ENCODE peak calls at places on chromosomes 6 and 20, in nine cellular contexts. A is thyroid gland, Q is body of pancreas, Z is ovary, H is transverse colon, X is A549, K is HCT116, F is tibial nerve, J is H1. S is an unnamed sample.
A peak's percentile ranks its signal among the peaks of the same experiment; 100 is the strongest.

GRCh38 chr6:127515794-127516675 is 3.1 kb downstream of the MTCL3 start:
- DNase-seq in A (peak; percentile 64), Q (peak; percentile 63), Z (peak; percentile 74), H (peak; percentile 54), X (peak; percentile 7), K (peak; percentile 12), F (peak; percentile 33), J (peak; percentile 34), S (peak; percentile 40)

GRCh38 chr6:159973951-159974350 is 5.1 kb downstream of the IGF2R start:
- DNase-seq in A (no peak), Q (no peak), Z (no peak), H (no peak), X (peak; percentile 30), K (no peak), F (no peak), J (no peak), S (no peak)

GRCh38 chr6:158503222-158503621 is 56.7 kb upstream of the TMEM181 start:
- DNase-seq in A (no peak), Q (no peak), Z (no peak), H (no peak), X (no peak), K (no peak), F (no peak), J (no peak), S (no peak)

GRCh38 chr6:145814035-145814500 is 527 bp downstream of the FBXO30 start:
- DNase-seq in A (peak; percentile 33), Q (peak; percentile 39), Z (peak; percentile 50), H (peak; percentile 33), X (peak; percentile 61), K (no peak), F (no peak), J (no peak), S (peak; percentile 28)

GRCh38 chr6:158357570-158358216 is 45.4 kb downstream of the TULP4 start:
- DNase-seq in A (no peak), Q (no peak), Z (no peak), H (no peak), X (no peak), K (no peak), F (no peak), J (no peak), S (no peak)

GRCh38 chr20:20373046-20373706 is 5.3 kb downstream of the INSM1 start:
- DNase-seq in A (no peak), Q (no peak), Z (no peak), H (no peak), X (no peak), K (no peak), F (no peak), J (no peak), S (no peak)

GRCh38 chr20:58876437-58876836 is 23.9 kb downstream of the GNAS start:
- DNase-seq in A (no peak), Q (no peak), Z (no peak), H (no peak), X (no peak), K (no peak), F (no peak), J (no peak), S (no peak)

GRCh38 chr6:131255911-131256310 is 120.6 kb downstream of the AKAP7 start:
- DNase-seq in A (no peak), Q (no peak), Z (no peak), H (no peak), X (no peak), K (no peak), F (no peak), J (no peak), S (no peak)

GRCh38 chr6:106520711-106521367 is 108.5 kb downstream of the RTN4IP1 start:
- DNase-seq in A (no peak), Q (no peak), Z (no peak), H (peak; percentile 61), X (no peak), K (no peak), F (no peak), J (no peak), S (no peak)

GRCh38 chr20:49483706-49484101 is 1.2 kb upstream of the KCNB1 start:
- DNase-seq in A (no peak), Q (no peak), Z (no peak), H (no peak), X (no peak), K (no peak), F (no peak), J (no peak), S (no peak)

GRCh38 chr6:16126056-16126455 is 2.8 kb upstream of the MYLIP start:
- DNase-seq in A (no peak), Q (no peak), Z (no peak), H (no peak), X (no peak), K (no peak), F (no peak), J (no peak), S (no peak)

GRCh38 chr20:59145926-59146800 is 17.5 kb upstream of the ZNF831 start:
- DNase-seq in A (no peak), Q (no peak), Z (no peak), H (no peak), X (no peak), K (no peak), F (no peak), J (no peak), S (no peak)

DNA sequence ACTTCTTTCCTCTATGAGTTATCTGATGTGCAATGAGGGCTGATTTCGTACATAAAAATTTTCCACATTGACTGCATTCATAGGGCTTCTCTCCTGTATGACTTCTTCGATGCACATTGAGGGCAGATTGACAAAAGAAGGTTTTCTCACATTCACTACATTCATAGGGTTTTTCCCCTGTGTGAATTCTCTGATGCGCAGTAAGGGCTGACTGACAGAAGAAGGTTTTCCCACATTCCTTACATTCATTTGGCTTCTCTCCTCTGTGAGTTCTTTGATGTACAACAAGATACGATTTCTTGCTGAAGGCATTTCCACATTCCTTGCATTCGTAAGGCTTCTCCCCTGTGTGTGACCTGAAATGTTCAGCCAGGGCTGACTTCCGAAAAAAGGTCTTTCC is 11.4 kb downstream of the ZNF334 start:
- DNase-seq in A (no peak), Q (no peak), Z (no peak), H (no peak), X (no peak), K (no peak), F (no peak), J (no peak), S (no peak)
- H3K9me3 ChIP-seq in A (no peaks in the 10 kb centered on the region), Q (no peaks in the 10 kb centered on the region), Z (peaks cover 22% of the 10 kb centered on the region), H (peaks cover 32% of the 10 kb centered on the region), X (peaks cover 53% of the 10 kb centered on the region), K (peaks cover 26% of the 10 kb centered on the region), F (peaks cover 16% of the 10 kb centered on the region), J (peaks cover 75% of the 10 kb centered on the region), S (no peaks in the 10 kb centered on the region)

GRCh38 chr20:52945862-52946522 is 26.2 kb upstream of the TSHZ2 start:
- DNase-seq in A (no peak), Q (no peak), Z (no peak), H (no peak), X (no peak), K (no peak), F (no peak), J (no peak), S (no peak)

GRCh38 chr20:52945268-52945667 is 26.9 kb upstream of the TSHZ2 start:
- DNase-seq in A (no peak), Q (no peak), Z (no peak), H (no peak), X (no peak), K (no peak), F (no peak), J (no peak), S (no peak)

GRCh38 chr20:52948491-52948890 is 23.7 kb upstream of the TSHZ2 start:
- DNase-seq in A (no peak), Q (no peak), Z (no peak), H (no peak), X (no peak), K (no peak), F (no peak), J (no peak), S (no peak)

GRCh38 chr20:52941803-52942202 is 30.4 kb upstream of the TSHZ2 start:
- DNase-seq in A (no peak), Q (no peak), Z (no peak), H (no peak), X (no peak), K (no peak), F (no peak), J (no peak), S (no peak)

DNA sequence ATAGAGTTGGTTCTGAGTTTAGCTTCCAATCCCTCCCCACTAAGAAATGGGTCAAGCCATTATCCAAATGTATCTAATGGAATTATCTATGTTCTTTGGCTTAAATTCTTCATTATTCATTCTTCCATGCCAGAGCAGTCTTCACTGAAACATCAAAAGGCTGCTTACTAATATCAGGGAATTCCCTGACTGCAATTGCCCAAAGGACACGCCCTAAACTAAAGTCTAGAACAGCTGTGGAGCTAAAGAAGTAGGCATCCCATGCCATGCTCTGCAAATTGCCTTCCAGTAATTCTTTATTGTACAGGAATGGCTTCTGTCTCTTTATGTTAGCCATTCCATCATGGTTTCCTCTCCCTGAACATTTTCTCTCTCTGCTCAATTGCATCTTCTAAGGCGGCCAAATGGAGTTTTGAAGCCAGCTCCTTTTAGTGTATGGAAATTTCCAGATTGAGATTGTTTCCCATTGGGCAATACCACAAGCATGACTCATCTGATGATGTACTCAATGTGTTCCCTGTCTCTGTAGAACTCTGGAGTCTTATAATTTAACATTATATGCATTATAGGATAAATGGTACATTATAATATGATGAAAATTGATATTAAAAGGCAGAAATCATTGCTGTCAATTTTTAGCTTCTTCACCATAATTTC is 28.8 kb upstream of the TSHZ2 start:
- DNase-seq in A (no peak), Q (no peak), Z (no peak), H (no peak), X (no peak), K (no peak), F (no peak), J (no peak), S (no peak)
- TF ChIP-seq POLR2A in A (no peak), Q (no peak), Z (no peak), H (no peak), X (no peak), K (no peak), F (no peak), J (no peak), S (no peak)

GRCh38 chr20:37888641-37889040 is 14.3 kb upstream of the VSTM2L start:
- DNase-seq in A (no peak), Q (no peak), Z (no peak), H (no peak), X (no peak), K (no peak), F (no peak), J (no peak), S (no peak)
- H3K4me1 ChIP-seq in A (peaks cover 3% of the 10 kb centered on the region), Q (no peaks in the 10 kb centered on the region), Z (no peaks in the 10 kb centered on the region), H (no peaks in the 10 kb centered on the region), X (no peaks in the 10 kb centered on the region), K (no peaks in the 10 kb centered on the region), F (no peaks in the 10 kb centered on the region), J (no peaks in the 10 kb centered on the region), S (no peaks in the 10 kb centered on the region)

DNA sequence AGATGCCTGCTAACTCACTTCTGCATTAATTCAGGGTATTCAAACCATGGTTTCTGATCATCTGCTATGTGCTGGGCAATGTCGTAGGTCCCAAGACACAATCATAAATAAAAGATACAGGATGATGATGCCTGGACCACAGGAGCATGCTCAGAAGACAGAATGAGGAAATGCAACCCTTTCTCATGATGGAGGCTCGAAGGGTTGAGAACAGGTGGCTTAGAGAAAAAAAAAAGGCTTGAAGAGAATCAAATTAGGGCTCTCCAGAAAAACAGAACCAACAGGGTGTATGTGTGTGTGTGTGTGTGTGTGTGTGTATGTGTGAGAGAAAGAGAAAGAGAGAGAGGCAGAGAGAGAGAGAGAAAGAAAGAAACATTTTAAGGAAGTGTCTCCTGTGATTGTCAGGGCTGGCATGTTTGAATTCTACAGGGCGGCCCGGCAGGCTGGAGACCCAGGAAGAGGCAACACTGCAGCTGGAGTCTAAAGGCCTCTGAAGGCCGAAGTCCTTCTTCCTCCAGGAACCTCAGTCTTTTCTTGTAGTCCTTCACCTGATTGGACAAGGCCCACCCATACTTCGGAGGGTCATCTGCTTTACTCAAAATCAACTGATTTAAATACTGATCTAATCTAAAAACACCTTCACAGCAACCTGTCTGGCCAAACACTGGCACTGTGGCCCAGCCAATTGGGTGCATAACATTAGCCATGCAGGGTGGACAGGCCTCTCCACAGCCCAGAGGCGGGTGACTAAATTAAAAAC is 143.8 kb downstream of the ERMARD start:
- DNase-seq in A (no peak), Q (no peak), Z (no peak), H (no peak), X (no peak), K (no peak), F (no peak), J (no peak), S (no peak)
- H3K9me3 ChIP-seq in A (no peaks in the 10 kb centered on the region), Q (no peaks in the 10 kb centered on the region), Z (no peaks in the 10 kb centered on the region), H (no peaks in the 10 kb centered on the region), X (no peaks in the 10 kb centered on the region), K (no peaks in the 10 kb centered on the region), F (no peaks in the 10 kb centered on the region), J (peaks cover 19% of the 10 kb centered on the region), S (no peaks in the 10 kb centered on the region)

S was measured in uterus.